ENCODE peak calls at places on chromosomes 7 and 10, in nine cellular contexts. G is HFF-Myc, V is dorsolateral prefrontal cortex, J is HL-60, D is cardiac fibroblast, I is GM12864, M is adrenal gland, K is IMR-90, O is A549. T is an unnamed sample.

GRCh38 chr10:133279266-133279960 is 2.7 kb upstream of the ADAM8 start:
- DNase-seq in D (no peak), K (no peak), M (no peak), V (no peak), I (no peak), G (no peak), J (peak), O (no peak), T (no peak)

GRCh38 chr10:11612004-11613001 is 853 bp upstream of the USP6NL start:
- DNase-seq in J (no peak), D (peak), K (no peak), O (no peak), M (peak), I (no peak), G (no peak), V (no peak), T (no peak)

GRCh38 chr10:80598084-80598798 is 60.5 kb downstream of the SH2D4B start:
- DNase-seq in D (no peak), J (peak), G (no peak), I (no peak), V (no peak), M (no peak), K (no peak), O (no peak), T (no peak)

GRCh38 chr7:99036531-99037175 is 107.3 kb downstream of the SMURF1 start:
- DNase-seq in V (peak), K (peak), O (peak), G (no peak), I (no peak), J (peak), M (peak), D (peak), T (peak)

GRCh38 chr7:139168480-139168879 is 59.0 kb upstream of the ZC3HAV1 start:
- DNase-seq in G (no peak), V (no peak), D (no peak), I (no peak), M (no peak), J (no peak), K (no peak), O (no peak), T (no peak)

GRCh38 chr10:49595003-49595712 is 15.0 kb upstream of the SLC18A3 start:
- DNase-seq in J (no peak), O (no peak), G (no peak), K (no peak), M (no peak), I (no peak), V (no peak), D (no peak), T (no peak)

GRCh38 chr10:8092428-8092827 is 37.9 kb downstream of the GATA3 start:
- DNase-seq in G (no peak), V (no peak), D (no peak), I (no peak), K (no peak), M (no peak), J (no peak), O (no peak), T (no peak)

GRCh38 chr7:80147543-80148376 is 13.1 kb downstream of the GNAI1 start:
- DNase-seq in I (no peak), O (no peak), K (peak), M (no peak), G (no peak), V (no peak), J (no peak), D (peak), T (peak)

GRCh38 chr7:21261627-21262564 is 166.0 kb upstream of the SP4 start:
- DNase-seq in V (no peak), K (peak), G (no peak), O (peak), I (peak), J (peak), D (peak), M (no peak), T (peak)

GRCh38 chr10:3473271-3473670 is 300.7 kb upstream of the PITRM1 start:
- DNase-seq in K (no peak), M (no peak), J (no peak), V (no peak), D (no peak), G (no peak), I (no peak), O (no peak), T (no peak)

GRCh38 chr7:159027091-159027802 is 117.4 kb downstream of the VIPR2 start:
- DNase-seq in I (no peak), O (no peak), D (no peak), M (no peak), K (no peak), V (no peak), J (no peak), G (no peak), T (peak)

GRCh38 chr10:70664702-70665195 is 7.6 kb upstream of the ADAMTS14 start:
- DNase-seq in O (no peak), I (no peak), D (peak), G (peak), K (peak), J (no peak), M (peak), V (peak), T (peak)

GRCh38 chr10:623477-624311 is 65.8 kb downstream of the DIP2C start:
- DNase-seq in J (no peak), V (no peak), M (no peak), O (no peak), I (no peak), D (no peak), K (no peak), G (no peak), T (no peak)

GRCh38 chr10:42980553-42981357 is 96.1 kb upstream of the RET start:
- DNase-seq in M (no peak), K (no peak), V (peak), D (no peak), O (no peak), G (no peak), I (no peak), J (no peak), T (no peak)

GRCh38 chr7:44396931-44397525 is 71.6 kb upstream of the CAMK2B start:
- DNase-seq in M (no peak), D (peak), K (peak), J (no peak), I (no peak), G (no peak), O (no peak), V (no peak), T (peak)

GRCh38 chr7:80918909-80919721 is at the start of gene SEMA3C:
- DNase-seq in K (peak), M (peak), I (no peak), G (peak), V (peak), J (peak), D (peak), O (peak), T (peak)

GRCh38 chr10:6912929-6913328 is 332.9 kb upstream of the PRKCQ start:
- DNase-seq in J (no peak), K (no peak), G (no peak), M (no peak), I (no peak), D (no peak), O (no peak), V (no peak), T (no peak)

GRCh38 chr10:116756277-116756676 is 13.9 kb upstream of the HSPA12A start:
- DNase-seq in I (no peak), G (no peak), O (no peak), K (peak), M (peak), J (no peak), D (no peak), V (peak), T (no peak)

GRCh38 chr7:67462781-67463191 is 466.2 kb downstream of the TYW1 start:
- DNase-seq in I (no peak), O (no peak), J (no peak), V (no peak), M (peak), K (no peak), G (no peak), D (no peak), T (no peak)

GRCh38 chr10:119396008-119396708 is 146.4 kb downstream of the RGS10 start:
- DNase-seq in M (no peak), G (no peak), K (no peak), J (no peak), I (no peak), O (no peak), V (no peak), D (no peak), T (no peak)

GRCh38 chr10:90674927-90675326 is 182.9 kb downstream of the HTR7 start:
- DNase-seq in D (peak), O (no peak), V (no peak), J (no peak), I (no peak), G (peak), K (peak), M (no peak), T (peak)

GRCh38 chr10:69057951-69058297 is 30.0 kb upstream of the SRGN start:
- DNase-seq in G (no peak), M (no peak), I (no peak), D (peak), O (no peak), K (peak), V (no peak), J (no peak), T (peak)

GRCh38 chr10:69974551-69975155 is 78.0 kb upstream of the MACROH2A2 start:
- DNase-seq in K (peak), I (no peak), D (peak), V (no peak), O (no peak), M (no peak), G (peak), J (no peak), T (peak)

GRCh38 chr10:102407641-102407943 is 11.0 kb downstream of the PSD start:
- DNase-seq in J (no peak), K (no peak), O (no peak), G (no peak), M (no peak), D (no peak), I (no peak), V (no peak), T (no peak)

GRCh38 chr7:113752689-113753088 is 166.1 kb downstream of the PPP1R3A start:
- DNase-seq in G (no peak), V (no peak), I (no peak), M (no peak), D (no peak), J (no peak), O (no peak), K (no peak), T (no peak)

GRCh38 chr7:149027560-149028345 is 552 bp downstream of the PDIA4 start:
- DNase-seq in I (no peak), G (no peak), K (peak), M (no peak), V (no peak), J (no peak), O (peak), D (peak), T (peak)

GRCh38 chr10:56346845-56347415 is 14.1 kb downstream of the ZWINT start:
- DNase-seq in O (no peak), I (no peak), D (peak), V (no peak), J (no peak), G (no peak), M (no peak), K (peak), T (no peak)

DNA sequence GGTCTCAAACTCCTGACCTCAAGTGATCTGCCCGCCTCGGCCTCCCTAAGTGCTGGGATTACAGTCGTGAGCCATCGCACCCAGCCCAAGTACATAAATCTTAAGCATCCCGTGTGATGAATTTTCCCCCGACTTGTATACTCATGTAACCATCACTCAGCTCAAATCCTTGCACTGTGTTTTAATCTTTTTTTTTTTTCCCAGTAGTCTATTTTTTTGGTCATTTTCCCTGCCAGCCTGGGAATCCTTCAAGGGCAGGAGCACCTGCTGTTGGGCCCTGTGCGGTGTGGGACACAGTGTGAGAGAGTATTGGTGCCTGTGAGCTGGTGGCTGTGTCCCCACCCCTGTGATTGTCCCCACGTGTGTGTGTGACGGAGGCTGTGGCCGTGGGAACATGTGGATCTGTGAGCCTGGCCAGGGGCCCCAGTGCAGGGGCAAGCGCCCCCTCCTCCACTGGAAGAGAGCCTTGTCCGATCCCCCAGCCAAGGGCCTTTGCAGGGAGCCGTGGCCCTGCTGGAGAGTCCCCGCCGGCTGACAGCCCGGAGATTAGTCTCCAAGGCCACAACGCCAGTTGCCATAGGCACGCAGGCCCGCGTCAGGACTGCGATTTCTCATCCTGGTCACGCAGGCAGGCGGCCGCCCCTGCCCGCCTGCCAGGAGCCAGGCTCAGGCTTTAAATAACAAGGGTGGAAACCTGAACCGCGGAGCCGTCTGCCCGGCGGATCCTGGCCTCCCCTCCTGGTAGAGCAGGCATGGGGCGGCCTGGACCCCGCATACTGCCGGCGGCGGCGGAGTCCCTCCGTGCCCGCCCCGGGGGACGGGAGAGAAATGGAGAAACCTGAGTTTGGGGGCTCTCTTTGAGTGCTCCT is 26.5 kb downstream of the GTF2IRD1 start:
- DNase-seq in G (no peak), I (no peak), K (peak), M (peak), J (no peak), V (peak), O (no peak), D (peak), T (peak)
- H3K4me3 ChIP-seq in G (peak), I (no peak), K (no peak), M (peak), J (no peak), V (peak), O (no peak), D (peak), T (peak)

DNA sequence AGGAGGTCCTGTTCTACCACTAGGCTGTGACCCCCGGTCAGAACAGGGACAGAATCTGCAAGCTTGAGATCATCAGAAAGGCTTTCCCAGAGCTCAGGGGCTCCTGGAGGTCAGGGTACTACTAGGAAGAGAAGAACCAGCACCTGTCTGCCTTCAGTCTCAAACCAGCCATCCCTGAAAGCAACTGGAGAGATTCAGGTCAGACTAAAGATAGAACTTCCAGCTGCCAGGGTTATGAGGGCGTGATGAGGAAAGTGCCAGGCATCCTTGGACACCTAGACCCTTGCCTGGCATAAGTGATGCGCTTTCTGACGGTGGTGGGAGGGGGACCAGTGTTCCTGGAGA is 63.8 kb downstream of the ELFN1 start:
- DNase-seq in M (no peak), J (no peak), D (no peak), I (no peak), K (no peak), O (no peak), V (no peak), G (no peak), T (no peak)
- TF ChIP-seq CTCF in M (no peak), J (no peak), D (no peak), I (no peak), K (no peak), O (no peak), V (no peak), G (no peak), T (no peak)

DNA sequence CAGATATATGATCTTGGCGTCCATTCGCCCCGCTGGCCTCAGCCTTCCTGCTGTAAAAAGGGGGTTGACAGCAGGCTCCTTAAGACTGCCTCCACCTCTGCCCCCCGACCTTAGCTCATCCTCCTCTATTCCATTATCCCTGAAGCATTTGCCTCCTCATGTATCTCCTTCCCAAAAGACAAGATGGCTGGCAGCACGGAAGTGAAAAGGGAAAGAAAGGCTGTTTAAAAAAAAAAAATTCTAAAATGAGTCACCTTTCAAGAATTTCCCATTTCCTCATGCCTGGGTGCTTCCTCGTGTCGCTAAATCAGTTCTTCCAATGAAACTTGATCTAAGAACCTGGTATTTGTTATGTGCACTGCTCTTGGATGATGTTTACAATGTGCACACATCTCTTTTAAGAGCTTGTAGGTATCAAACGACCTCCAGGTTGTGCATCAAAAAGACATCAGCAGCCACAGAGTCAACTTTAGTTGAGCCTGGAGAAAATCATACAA is 1.7 kb downstream of the SCRN1 start:
- DNase-seq in G (peak), K (peak), V (no peak), O (peak), I (no peak), M (no peak), D (peak), J (no peak), T (peak)
- H3K4me3 ChIP-seq in G (peak), K (peak), V (peak), O (peak), I (peak), M (peak), D (peak), J (no peak), T (peak)

GRCh38 chr7:129664029-129665012 is 52.8 kb downstream of the NRF1 start:
- DNase-seq in M (no peak), D (peak), J (peak), I (no peak), V (no peak), O (peak), G (peak), K (peak), T (peak)
- TF ChIP-seq CTCF in M (peak), D (peak), J (peak), I (peak), V (peak), O (peak), G (peak), K (peak), T (peak)

GRCh38 chr10:103452714-103453230 is 602 bp upstream of the CALHM2 start:
- DNase-seq in D (no peak), M (no peak), K (no peak), G (no peak), V (no peak), I (no peak), J (no peak), O (no peak), T (peak)
- H3K4me3 ChIP-seq in D (peak), M (peak), K (peak), G (peak), V (peak), I (peak), J (peak), O (peak), T (peak)

GRCh38 chr10:78381072-78381471 is 347.4 kb downstream of the RPS24 start:
- DNase-seq in O (peak), V (no peak), D (peak), I (no peak), M (no peak), J (no peak), G (no peak), K (no peak), T (no peak)
- TF ChIP-seq CTCF in O (no peak), V (peak), D (peak), I (peak), M (no peak), J (no peak), G (peak), K (peak), T (peak)

GRCh38 chr10:124105045-124105444 is 11.6 kb upstream of the CHST15 start:
- DNase-seq in G (no peak), D (no peak), J (no peak), V (no peak), K (no peak), I (no peak), O (no peak), M (no peak), T (no peak)
- H3K4me3 ChIP-seq in G (no peak), D (no peak), J (no peak), V (no peak), K (no peak), I (no peak), O (no peak), M (no peak), T (no peak)

T was measured in fibroblast of mammary gland.